ENCODE peak calls at places on chromosomes 13 and 19, in ten cellular contexts. S, T, E, K, G, V, R, O, L and N are unnamed samples.

GRCh38 chr19:49331616-49332055 is 3.6 kb upstream of the CD37 start:
- DNase-seq in S (peak; percentile 17), T (peak; percentile 41), E (no peak), K (peak; percentile 58), G (peak; percentile 57), V (peak; percentile 79), R (peak; percentile 40), O (no peak), L (peak; percentile 68), N (no peak)

GRCh38 chr19:458091-459042 is 2.5 kb downstream of the SHC2 start:
- DNase-seq in S (no peak), T (no peak), E (no peak), K (no peak), G (no peak), V (no peak), R (no peak), O (no peak), L (no peak), N (no peak)

GRCh38 chr19:18051887-18052286 is 34.8 kb downstream of the IL12RB1 start:
- DNase-seq in S (no peak), T (no peak), E (no peak), K (no peak), G (no peak), V (no peak), R (no peak), O (no peak), L (no peak), N (peak; percentile 34)

GRCh38 chr13:27362064-27362751 is 62.2 kb upstream of the GTF3A start:
- DNase-seq in S (peak; percentile 73), T (peak; percentile 69), E (peak; percentile 41), K (peak; percentile 58), G (peak; percentile 87), V (peak; percentile 80), R (peak; percentile 92), O (peak; percentile 76), L (peak; percentile 95), N (peak; percentile 78)

GRCh38 chr13:74891610-74892009 is 590.4 kb downstream of the TBC1D4 start:
- DNase-seq in S (no peak), T (peak; percentile 89), E (no peak), K (no peak), G (peak; percentile 55), V (no peak), R (no peak), O (no peak), L (no peak), N (no peak)

GRCh38 chr13:80086304-80086721 is 254.6 kb downstream of the SPRY2 start:
- DNase-seq in S (no peak), T (no peak), E (no peak), K (no peak), G (peak; percentile 41), V (no peak), R (no peak), O (no peak), L (no peak), N (peak; percentile 96)

GRCh38 chr13:65913173-65913572 is 1317.0 kb downstream of the PCDH9 start:
- DNase-seq in S (no peak), T (peak; percentile 88), E (no peak), K (no peak), G (peak; percentile 49), V (no peak), R (no peak), O (no peak), L (no peak), N (no peak)

GRCh38 chr19:18419699-18420460 is 682 bp downstream of the SSBP4 start:
- DNase-seq in S (no peak), T (no peak), E (no peak), K (peak; percentile 40), G (no peak), V (peak; percentile 57), R (peak; percentile 75), O (no peak), L (no peak), N (no peak)

GRCh38 chr13:93698016-93698613 is 471.5 kb downstream of the GPC6 start:
- DNase-seq in S (no peak), T (no peak), E (no peak), K (no peak), G (no peak), V (no peak), R (no peak), O (no peak), L (no peak), N (no peak)

GRCh38 chr13:103272770-103273169 is 206.6 kb upstream of the SLC10A2 start:
- DNase-seq in S (no peak), T (no peak), E (no peak), K (no peak), G (peak; percentile 45), V (no peak), R (no peak), O (no peak), L (no peak), N (no peak)

GRCh38 chr19:37077615-37077928 is 661 bp upstream of the ZNF420 start:
- DNase-seq in S (no peak), T (no peak), E (no peak), K (no peak), G (no peak), V (no peak), R (no peak), O (no peak), L (no peak), N (no peak)

GRCh38 chr19:5001547-5002131 is 32.7 kb downstream of the KDM4B start:
- DNase-seq in S (no peak), T (peak; percentile 67), E (no peak), K (no peak), G (peak; percentile 30), V (peak; percentile 38), R (no peak), O (no peak), L (peak; percentile 78), N (peak; percentile 12)

GRCh38 chr13:43360911-43361605 is 337.7 kb downstream of the DNAJC15 start:
- DNase-seq in S (no peak), T (peak; percentile 44), E (no peak), K (no peak), G (no peak), V (no peak), R (no peak), O (no peak), L (no peak), N (no peak)

GRCh38 chr19:41367848-41368301 is 3.9 kb upstream of the B9D2 start:
- DNase-seq in S (no peak), T (peak; percentile 70), E (no peak), K (no peak), G (peak; percentile 54), V (no peak), R (no peak), O (no peak), L (no peak), N (peak; percentile 56)

GRCh38 chr13:57638147-57638890 is 6.8 kb downstream of the PCDH17 start:
- DNase-seq in S (no peak), T (no peak), E (no peak), K (no peak), G (no peak), V (no peak), R (no peak), O (no peak), L (no peak), N (no peak)

GRCh38 chr19:18007605-18007938 is 398 bp upstream of the ARRDC2 start:
- DNase-seq in S (no peak), T (no peak), E (no peak), K (no peak), G (no peak), V (no peak), R (no peak), O (no peak), L (no peak), N (no peak)

GRCh38 chr19:38370299-38370698 is 4.1 kb upstream of the PSMD8 start:
- DNase-seq in S (no peak), T (no peak), E (no peak), K (no peak), G (no peak), V (no peak), R (no peak), O (no peak), L (no peak), N (no peak)

GRCh38 chr19:1873524-1874473 is 10.4 kb upstream of the KLF16 start:
- DNase-seq in S (no peak), T (peak; percentile 70), E (no peak), K (no peak), G (no peak), V (no peak), R (peak; percentile 82), O (no peak), L (peak; percentile 45), N (no peak)

GRCh38 chr19:53808710-53809125 is 15.4 kb downstream of the NLRP12 start:
- DNase-seq in S (no peak), T (peak; percentile 65), E (no peak), K (no peak), G (peak; percentile 14), V (no peak), R (no peak), O (no peak), L (peak; percentile 63), N (peak; percentile 29)

GRCh38 chr19:46945668-46946067 is 74.0 kb upstream of the NPAS1 start:
- DNase-seq in S (no peak), T (no peak), E (no peak), K (no peak), G (no peak), V (no peak), R (no peak), O (no peak), L (no peak), N (no peak)

GRCh38 chr19:14006766-14007562 is 844 bp upstream of the RFX1 start:
- DNase-seq in S (no peak), T (no peak), E (peak; percentile 78), K (peak; percentile 17), G (peak; percentile 79), V (no peak), R (peak; percentile 94), O (no peak), L (no peak), N (no peak)

GRCh38 chr13:76527041-76527440 is 359.2 kb downstream of the KCTD12 start:
- DNase-seq in S (no peak), T (no peak), E (no peak), K (no peak), G (no peak), V (no peak), R (no peak), O (no peak), L (no peak), N (no peak)

GRCh38 chr13:83667606-83668005 is 214.7 kb downstream of the SLITRK1 start:
- DNase-seq in S (no peak), T (no peak), E (no peak), K (no peak), G (no peak), V (no peak), R (no peak), O (no peak), L (no peak), N (no peak)